ENCODE peak calls at places on chromosome 3, in seven cellular contexts. S is WERI-Rb-1, I is hepatocyte, C is pancreas, Y is aorta, X is tibial artery, D is kidney epithelial cell. A is an unnamed sample.

GRCh38 chr3:111636506-111636905 is 41.4 kb upstream of the ZBED2 start:
- DNase-seq in S (no peak), I (no peak), C (no peak), Y (no peak), X (no peak), D (no peak), A (no peak)

GRCh38 chr3:46665763-46666470 is 27.6 kb downstream of the ALS2CL start:
- DNase-seq in S (no peak), I (no peak), C (no peak), Y (no peak), X (no peak), D (no peak), A (peak; percentile 15)

GRCh38 chr3:115292131-115292530 is 145.0 kb upstream of the ZBTB20 start:
- DNase-seq in S (no peak), I (no peak), C (no peak), Y (no peak), X (no peak), D (no peak), A (no peak)

GRCh38 chr3:185820973-185821758 is 3.7 kb downstream of the IGF2BP2 start:
- DNase-seq in S (no peak), I (peak; percentile 32), C (no peak), Y (no peak), X (no peak), D (no peak), A (no peak)

GRCh38 chr3:189137416-189137815 is 34.4 kb upstream of the TPRG1 start:
- DNase-seq in S (no peak), I (no peak), C (no peak), Y (no peak), X (no peak), D (no peak), A (no peak)

GRCh38 chr3:41112466-41112865 is 86.8 kb upstream of the CTNNB1 start:
- DNase-seq in S (no peak), I (no peak), C (no peak), Y (no peak), X (no peak), D (no peak), A (no peak)

GRCh38 chr3:45140392-45140791 is 5.8 kb downstream of the CDCP1 start:
- DNase-seq in S (no peak), I (no peak), C (no peak), Y (no peak), X (no peak), D (no peak), A (no peak)

GRCh38 chr3:11634081-11634635 is 9.6 kb downstream of the VGLL4 start:
- DNase-seq in S (no peak), I (no peak), C (no peak), Y (peak; percentile 65), X (no peak), D (no peak), A (no peak)

GRCh38 chr3:159458982-159459381 is 529.7 kb upstream of the IL12A start:
- DNase-seq in S (no peak), I (no peak), C (no peak), Y (no peak), X (no peak), D (no peak), A (no peak)

GRCh38 chr3:194133661-194134230 is 2.2 kb upstream of the HES1 start:
- DNase-seq in S (peak; percentile 22), I (peak; percentile 82), C (peak; percentile 60), Y (peak; percentile 87), X (peak; percentile 88), D (no peak), A (peak; percentile 83)

GRCh38 chr3:136547293-136547692 is 204.9 kb downstream of the STAG1 start:
- DNase-seq in S (no peak), I (no peak), C (no peak), Y (no peak), X (no peak), D (no peak), A (no peak)

GRCh38 chr3:42703695-42704025 is 1.1 kb upstream of the HHATL start:
- DNase-seq in S (no peak), I (no peak), C (no peak), Y (peak; percentile 51), X (peak; percentile 43), D (no peak), A (no peak)

GRCh38 chr3:176431073-176431472 is 766.2 kb downstream of the TBL1XR1 start:
- DNase-seq in S (no peak), I (no peak), C (no peak), Y (no peak), X (no peak), D (no peak), A (no peak)

GRCh38 chr3:184372911-184373310 is 5.1 kb downstream of the THPO start:
- DNase-seq in S (no peak), I (no peak), C (no peak), Y (peak; percentile 63), X (no peak), D (no peak), A (no peak)

GRCh38 chr3:24375947-24376384 is 118.7 kb downstream of the THRB start:
- DNase-seq in S (no peak), I (no peak), C (no peak), Y (no peak), X (no peak), D (no peak), A (no peak)

GRCh38 chr3:14522768-14523167 is 17.4 kb downstream of the GRIP2 start:
- DNase-seq in S (peak; percentile 3), I (no peak), C (no peak), Y (peak; percentile 38), X (peak; percentile 66), D (no peak), A (no peak)

GRCh38 chr3:58041826-58042324 is 33.7 kb downstream of the FLNB start:
- DNase-seq in S (no peak), I (no peak), C (no peak), Y (no peak), X (no peak), D (peak; percentile 86), A (no peak)

GRCh38 chr3:55180936-55181535 is 253.2 kb upstream of the LRTM1 start:
- DNase-seq in S (peak; percentile 17), I (peak; percentile 73), C (no peak), Y (no peak), X (no peak), D (no peak), A (peak; percentile 19)

GRCh38 chr3:52194541-52195296 is 3.2 kb upstream of the ALAS1 start:
- DNase-seq in S (no peak), I (peak; percentile 59), C (no peak), Y (no peak), X (no peak), D (no peak), A (peak; percentile 18)

GRCh38 chr3:123147754-123148535 is 53.8 kb upstream of the SEC22A start:
- DNase-seq in S (peak; percentile 54), I (no peak), C (no peak), Y (no peak), X (no peak), D (no peak), A (no peak)

DNA sequence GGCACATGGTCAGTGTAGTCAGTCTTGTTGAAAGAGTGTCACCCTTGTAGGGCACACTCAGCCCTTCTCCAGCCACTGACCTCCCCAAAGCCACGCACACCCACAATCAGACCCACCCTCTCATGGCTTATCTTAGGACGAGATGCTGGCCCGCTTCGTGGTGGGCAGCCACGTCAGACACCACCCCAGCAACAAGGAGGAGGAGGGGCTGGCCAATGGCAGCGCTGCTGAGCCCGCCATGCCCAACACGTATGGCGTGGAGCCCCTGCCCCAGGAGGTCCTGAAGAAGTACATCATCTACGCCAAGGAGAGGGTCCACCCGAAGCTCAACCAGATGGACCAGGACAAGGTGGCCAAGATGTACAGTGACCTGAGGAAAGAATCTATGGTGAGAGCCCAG is 10.1 kb upstream of the PODXL2 start:
- DNase-seq in S (no peak), I (no peak), C (no peak), Y (peak; percentile 58), X (no peak), D (no peak), A (no peak)
- H3K36me3 ChIP-seq in S (peaks cover 87% of the 10 kb centered on the region), I (no peaks in the 10 kb centered on the region), C (no peaks in the 10 kb centered on the region), Y (no peaks in the 10 kb centered on the region), X (peaks cover 14% of the 10 kb centered on the region), D (no peaks in the 10 kb centered on the region), A (peaks cover 60% of the 10 kb centered on the region)

GRCh38 chr3:9361691-9362388 is 1.0 kb upstream of the THUMPD3 start:
- DNase-seq in S (no peak), I (peak; percentile 19), C (no peak), Y (no peak), X (no peak), D (no peak), A (no peak)
- H3K4me3 ChIP-seq in S (peak overlapping the region; percentile 53), I (no peak overlapping the region), C (peak overlapping the region; percentile 62), Y (no peak overlapping the region), X (peak overlapping the region; percentile 71), D (peak overlapping the region; percentile 75), A (no peak overlapping the region)

GRCh38 chr3:73383470-73384049 is 241.2 kb downstream of the PDZRN3 start:
- DNase-seq in S (no peak), I (no peak), C (no peak), Y (no peak), X (no peak), D (no peak), A (peak; percentile 32)
- H3K36me3 ChIP-seq in S (peaks cover 15% of the 10 kb centered on the region), I (peaks cover 8% of the 10 kb centered on the region), C (no peaks in the 10 kb centered on the region), Y (peaks cover 5% of the 10 kb centered on the region), X (peaks cover 70% of the 10 kb centered on the region), D (no peaks in the 10 kb centered on the region), A (peaks cover 1% of the 10 kb centered on the region)

GRCh38 chr3:13007251-13007941 is 65.8 kb downstream of the IQSEC1 start:
- DNase-seq in S (no peak), I (no peak), C (no peak), Y (no peak), X (no peak), D (no peak), A (no peak)

GRCh38 chr3:13009946-13010315 is 63.3 kb downstream of the IQSEC1 start:
- DNase-seq in S (no peak), I (no peak), C (no peak), Y (no peak), X (no peak), D (no peak), A (no peak)

GRCh38 chr3:13010770-13011169 is 62.5 kb downstream of the IQSEC1 start:
- DNase-seq in S (no peak), I (no peak), C (no peak), Y (no peak), X (no peak), D (no peak), A (no peak)

GRCh38 chr3:13008114-13008995 is 64.9 kb downstream of the IQSEC1 start:
- DNase-seq in S (no peak), I (no peak), C (no peak), Y (no peak), X (no peak), D (no peak), A (no peak)

GRCh38 chr3:13009132-13009945 is 63.9 kb downstream of the IQSEC1 start:
- DNase-seq in S (no peak), I (no peak), C (no peak), Y (peak; percentile 88), X (peak; percentile 84), D (no peak), A (no peak)
- H3K4me3 ChIP-seq in S (no peak overlapping the region), I (no peak overlapping the region), C (no peak overlapping the region), Y (no peak overlapping the region), X (no peak overlapping the region), D (no peak overlapping the region), A (no peak overlapping the region)

DNA sequence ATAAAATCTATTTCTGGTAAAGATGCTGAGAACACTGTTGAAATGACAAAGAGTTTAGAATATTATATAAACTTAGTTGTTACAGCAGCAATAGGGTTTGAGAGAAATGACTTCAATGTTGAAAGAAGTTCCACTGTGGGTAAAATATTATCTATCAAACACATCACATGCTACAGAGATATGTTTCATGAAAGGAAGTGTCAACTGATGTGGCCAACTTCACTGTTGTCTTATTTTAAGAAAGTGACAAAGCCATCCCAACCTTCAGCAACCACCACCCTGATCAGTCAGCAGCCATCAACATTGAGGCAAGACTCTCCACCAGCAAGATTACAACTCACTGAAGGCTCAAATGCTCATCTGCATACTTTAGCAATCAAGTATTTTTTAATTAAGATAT is 20.2 kb downstream of the TMEM39A start:
- DNase-seq in S (no peak), I (no peak), C (no peak), Y (no peak), X (no peak), D (no peak), A (no peak)
- H3K36me3 ChIP-seq in S (peaks cover 27% of the 10 kb centered on the region), I (no peaks in the 10 kb centered on the region), C (peaks cover 16% of the 10 kb centered on the region), Y (peaks cover 3% of the 10 kb centered on the region), X (peaks cover 68% of the 10 kb centered on the region), D (no peaks in the 10 kb centered on the region), A (peaks cover 14% of the 10 kb centered on the region)

A was measured in H7.